ENCODE peak calls at places on chromosomes 1 and 21, in ten cellular contexts. S, N, R, C, U, H, V, Y, A and B are unnamed samples.
A peak's percentile ranks its signal among the peaks of the same experiment; 100 is the strongest.

GRCh38 chr1:230901711-230902110 is 33.4 kb upstream of the C1orf198 start:
- DNase-seq in H (no peak), R (no peak), A (no peak), Y (no peak), U (no peak), C (no peak), S (no peak), N (no peak), V (no peak), B (peak; percentile 80)

GRCh38 chr1:24828183-24828886 is 83.1 kb downstream of the CLIC4 start:
- DNase-seq in U (no peak), A (no peak), Y (no peak), N (no peak), R (no peak), V (no peak), C (no peak), S (no peak), H (no peak), B (no peak)

GRCh38 chr1:84632975-84633427 is 57.3 kb downstream of the SSX2IP start:
- DNase-seq in S (no peak), C (peak; percentile 41), Y (peak; percentile 83), V (no peak), R (no peak), U (no peak), A (no peak), H (no peak), N (peak; percentile 67), B (no peak)

GRCh38 chr1:205591522-205592351 is 40.1 kb downstream of the ELK4 start:
- DNase-seq in N (peak; percentile 83), H (peak; percentile 93), U (peak; percentile 81), A (peak; percentile 82), Y (peak; percentile 74), V (no peak), S (peak; percentile 57), C (peak; percentile 87), R (peak; percentile 84), B (peak; percentile 89)

GRCh38 chr21:41768371-41769042 is 1.7 kb upstream of the RIPK4 start:
- DNase-seq in Y (peak; percentile 85), N (peak; percentile 61), V (no peak), C (peak; percentile 76), U (no peak), H (no peak), A (no peak), R (no peak), S (no peak), B (peak; percentile 51)

GRCh38 chr21:18716578-18717138 is 313.1 kb upstream of the TMPRSS15 start:
- DNase-seq in R (no peak), Y (no peak), U (no peak), H (no peak), C (no peak), V (no peak), A (no peak), N (no peak), S (no peak), B (no peak)

GRCh38 chr1:3857791-3858129 is 484 bp downstream of the DFFB start:
- DNase-seq in Y (no peak), H (no peak), S (no peak), V (no peak), R (no peak), C (no peak), A (no peak), U (no peak), N (no peak), B (no peak)

GRCh38 chr1:31939484-31940329 is 1.5 kb upstream of the PTP4A2 start:
- DNase-seq in A (peak; percentile 54), U (peak; percentile 89), N (peak; percentile 86), S (peak; percentile 46), H (no peak), Y (peak; percentile 90), V (no peak), C (peak; percentile 49), R (peak; percentile 51), B (peak; percentile 68)

GRCh38 chr1:98306517-98307089 is 354.9 kb upstream of the SNX7 start:
- DNase-seq in N (no peak), A (no peak), U (no peak), C (no peak), V (no peak), Y (no peak), S (no peak), H (no peak), R (no peak), B (no peak)